ENCODE peak calls at places on chromosomes 16 and 17, in nine cellular contexts. T, C, U, J, A, Z, X, R and P are unnamed samples.

GRCh38 chr16:15482068-15482747 is 47.8 kb downstream of the BMERB1 start:
- DNase-seq in U (no peak), J (no peak), Z (no peak), A (peak), T (no peak), R (peak), C (no peak), X (peak), P (peak)

GRCh38 chr17:71635187-71635586 is 485.6 kb upstream of the SOX9 start:
- DNase-seq in J (no peak), Z (no peak), A (no peak), T (no peak), R (no peak), X (no peak), C (no peak), U (no peak), P (no peak)

GRCh38 chr16:68644715-68645493 is at the start of gene CDH3:
- DNase-seq in R (no peak), U (peak), X (no peak), A (no peak), J (no peak), Z (no peak), T (peak), C (no peak), P (no peak)

GRCh38 chr17:1484586-1485310 is 7.7 kb downstream of the MYO1C start:
- DNase-seq in T (peak), U (peak), Z (no peak), J (peak), X (peak), R (peak), C (no peak), A (peak), P (peak)

GRCh38 chr16:64952177-64952576 is 169.7 kb downstream of the CDH11 start:
- DNase-seq in J (no peak), T (no peak), Z (no peak), U (no peak), C (no peak), A (no peak), X (no peak), R (peak), P (no peak)

GRCh38 chr16:1287982-1288670 is 21.3 kb upstream of the UBE2I start:
- DNase-seq in J (no peak), R (no peak), X (no peak), U (no peak), A (peak), C (no peak), Z (no peak), T (no peak), P (no peak)

GRCh38 chr17:38444151-38444550 is 15.9 kb downstream of the ARHGAP23 start:
- DNase-seq in C (no peak), J (peak), U (peak), T (peak), R (peak), A (peak), Z (no peak), X (no peak), P (peak)

GRCh38 chr17:44921122-44921882 is 6.0 kb upstream of the GFAP start:
- DNase-seq in A (peak), U (peak), C (no peak), T (no peak), Z (no peak), X (no peak), J (no peak), R (no peak), P (peak)

GRCh38 chr17:43846221-43846712 is 709 bp upstream of the CD300LG start:
- DNase-seq in R (peak), Z (peak), A (peak), C (no peak), J (peak), T (peak), U (peak), X (peak), P (peak)

GRCh38 chr16:89364603-89365002 is 125.8 kb downstream of the ANKRD11 start:
- DNase-seq in Z (no peak), A (no peak), U (no peak), J (no peak), X (no peak), T (peak), C (no peak), R (peak), P (no peak)

GRCh38 chr17:39461113-39461910 is at the start of gene CDK12:
- DNase-seq in J (peak), R (peak), T (peak), C (peak), A (peak), X (peak), Z (peak), U (peak), P (peak)

GRCh38 chr16:15553313-15554088 is 89.5 kb downstream of the MARF1 start:
- DNase-seq in T (no peak), R (no peak), C (no peak), A (no peak), J (no peak), U (no peak), X (no peak), Z (no peak), P (no peak)

GRCh38 chr16:17572145-17572544 is 101.4 kb upstream of the XYLT1 start:
- DNase-seq in X (no peak), T (no peak), R (no peak), Z (no peak), A (no peak), J (no peak), C (no peak), U (no peak), P (no peak)

GRCh38 chr17:36546418-36547093 is 1.8 kb downstream of the GGNBP2 start:
- DNase-seq in T (no peak), X (no peak), U (no peak), R (peak), Z (no peak), A (no peak), C (no peak), J (no peak), P (no peak)

GRCh38 chr16:88697831-88698693 is 8.1 kb downstream of the RNF166 start:
- DNase-seq in Z (no peak), U (no peak), R (no peak), X (no peak), T (no peak), C (no peak), J (no peak), A (no peak), P (no peak)

GRCh38 chr16:20997147-20997546 is 96.6 kb downstream of the LYRM1 start:
- DNase-seq in T (no peak), J (no peak), U (no peak), R (no peak), X (no peak), Z (no peak), A (no peak), C (no peak), P (no peak)

GRCh38 chr16:67964477-67965131 is 3.8 kb downstream of the SLC12A4 start:
- DNase-seq in C (no peak), X (no peak), R (no peak), Z (no peak), J (no peak), A (no peak), T (no peak), U (no peak), P (no peak)

GRCh38 chr17:7394452-7395191 is at the start of gene PLSCR3:
- DNase-seq in Z (peak), U (peak), J (peak), X (peak), A (peak), R (peak), C (no peak), T (peak), P (peak)

GRCh38 chr16:24125199-24125598 is 130.9 kb upstream of the CACNG3 start:
- DNase-seq in X (no peak), A (no peak), R (no peak), U (peak), T (no peak), Z (no peak), J (no peak), C (no peak), P (no peak)

GRCh38 chr17:50195196-50195865 is 6.1 kb downstream of the COL1A1 start:
- DNase-seq in J (no peak), U (no peak), A (no peak), C (no peak), R (no peak), T (no peak), X (no peak), Z (no peak), P (no peak)

GRCh38 chr16:49281843-49282642 is 405 bp upstream of the CBLN1 start:
- DNase-seq in X (no peak), J (peak), Z (no peak), T (peak), R (peak), A (peak), U (peak), C (no peak), P (peak)

GRCh38 chr17:6365187-6365943 is 69.6 kb downstream of the AIPL1 start:
- DNase-seq in R (peak), X (no peak), Z (peak), J (no peak), C (no peak), T (no peak), A (no peak), U (no peak), P (no peak)

GRCh38 chr17:1999557-2000251 is 25.4 kb downstream of the RTN4RL1 start:
- DNase-seq in T (peak), C (no peak), U (peak), X (peak), A (peak), Z (no peak), R (peak), J (peak), P (peak)

GRCh38 chr17:52212851-52213250 is 54.3 kb upstream of the CA10 start:
- DNase-seq in Z (no peak), R (no peak), X (no peak), U (no peak), J (no peak), T (no peak), A (no peak), C (no peak), P (no peak)

GRCh38 chr16:81697321-81697885 is 81.7 kb upstream of the PLCG2 start:
- DNase-seq in J (no peak), C (no peak), R (peak), T (peak), U (peak), X (no peak), A (peak), Z (no peak), P (no peak)

GRCh38 chr16:29315916-29316517 is 90.5 kb downstream of the NPIPB11 start:
- DNase-seq in C (no peak), U (peak), J (no peak), A (no peak), X (no peak), T (no peak), R (no peak), Z (no peak), P (no peak)

GRCh38 chr17:73546770-73547345 is 97.4 kb downstream of the SDK2 start:
- DNase-seq in Z (no peak), X (no peak), A (no peak), C (peak), U (peak), R (no peak), J (peak), T (no peak), P (no peak)

GRCh38 chr17:31536451-31536850 is 145.0 kb downstream of the RAB11FIP4 start:
- DNase-seq in U (no peak), A (no peak), J (no peak), C (no peak), T (no peak), X (no peak), Z (no peak), R (no peak), P (no peak)

GRCh38 chr17:12055889-12056288 is 35.2 kb downstream of the MAP2K4 start:
- DNase-seq in J (no peak), T (no peak), A (no peak), R (no peak), C (no peak), X (no peak), Z (no peak), U (no peak), P (no peak)

GRCh38 chr17:74545456-74546230 is at the start of gene CD300C:
- DNase-seq in A (peak), U (no peak), R (no peak), X (no peak), J (peak), C (no peak), T (peak), Z (no peak), P (peak)

GRCh38 chr16:495127-495748 is 32.3 kb upstream of the CAPN15 start:
- DNase-seq in A (no peak), U (peak), Z (no peak), C (no peak), T (no peak), R (peak), J (no peak), X (no peak), P (no peak)

DNA sequence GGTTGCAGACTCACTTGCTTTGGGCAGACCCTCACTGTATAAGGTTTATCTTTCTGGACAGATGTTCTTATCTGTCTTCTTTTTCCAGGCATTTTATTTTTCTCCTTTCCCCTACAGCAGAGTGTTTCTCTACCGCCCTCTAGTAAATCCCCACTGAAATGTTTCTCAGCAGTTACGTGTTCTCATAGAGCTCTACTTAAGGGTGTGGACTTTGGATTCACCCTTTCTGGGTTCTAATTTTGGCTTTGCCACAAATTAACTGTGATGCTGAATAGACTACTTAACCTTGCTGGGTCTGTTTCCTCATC is 2.0 kb downstream of the ADAT1 start:
- DNase-seq in T (no peak), J (no peak), R (peak), U (peak), C (no peak), X (no peak), A (no peak), Z (no peak), P (no peak)
- TF ChIP-seq CTCF in T (no peak), J (peak), R (peak), U (peak), C (peak), X (peak), A (peak), Z (peak), P (no peak)

DNA sequence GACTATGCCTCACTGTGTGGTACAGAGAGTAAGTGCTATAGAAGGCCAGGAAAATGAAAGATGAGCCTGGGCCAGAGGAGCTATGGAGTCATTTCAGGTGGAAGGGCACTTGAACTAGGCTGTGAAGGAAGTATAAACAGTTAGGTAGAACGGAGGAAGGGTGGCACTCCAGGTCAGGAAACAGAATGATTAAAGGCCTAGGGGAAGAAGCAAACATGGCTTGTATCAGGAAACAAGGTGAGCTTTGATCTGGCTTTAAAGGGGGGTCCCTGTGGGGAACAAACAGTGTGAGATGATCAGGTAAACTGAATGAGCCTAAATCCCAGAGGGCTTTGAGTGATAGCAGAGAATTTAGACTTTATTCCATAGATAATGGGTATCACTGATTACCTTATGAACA is 16.9 kb downstream of the MAP3K3 start:
- DNase-seq in C (no peak), T (no peak), R (no peak), A (no peak), Z (no peak), J (no peak), U (no peak), X (no peak), P (no peak)
- H3K27ac ChIP-seq in C (no peak), T (no peak), R (no peak), A (no peak), Z (no peak), J (no peak), U (no peak), X (no peak), P (no peak)

GRCh38 chr17:16100737-16101400 is 101.2 kb downstream of the TTC19 start:
- DNase-seq in Z (no peak), X (no peak), R (peak), T (no peak), C (no peak), U (no peak), A (no peak), J (no peak), P (no peak)
- TF ChIP-seq CTCF in Z (no peak), X (no peak), R (no peak), T (no peak), C (no peak), U (no peak), A (no peak), J (no peak), P (no peak)

GRCh38 chr16:83949724-83950001 is 3.4 kb upstream of the OSGIN1 start:
- DNase-seq in R (no peak), T (no peak), A (no peak), Z (no peak), X (no peak), U (no peak), C (no peak), J (no peak), P (no peak)

GRCh38 chr16:83948914-83949723 is 3.9 kb upstream of the OSGIN1 start:
- DNase-seq in R (no peak), Z (no peak), X (no peak), U (no peak), J (no peak), C (no peak), T (no peak), A (no peak), P (no peak)

GRCh38 chr16:83946781-83947566 is 6.1 kb upstream of the OSGIN1 start:
- DNase-seq in X (no peak), Z (no peak), C (no peak), J (no peak), R (no peak), T (no peak), A (no peak), U (no peak), P (no peak)

GRCh38 chr16:83946154-83946780 is 6.8 kb upstream of the OSGIN1 start:
- DNase-seq in A (no peak), R (no peak), Z (no peak), J (no peak), T (no peak), X (no peak), C (no peak), U (no peak), P (no peak)

DNA sequence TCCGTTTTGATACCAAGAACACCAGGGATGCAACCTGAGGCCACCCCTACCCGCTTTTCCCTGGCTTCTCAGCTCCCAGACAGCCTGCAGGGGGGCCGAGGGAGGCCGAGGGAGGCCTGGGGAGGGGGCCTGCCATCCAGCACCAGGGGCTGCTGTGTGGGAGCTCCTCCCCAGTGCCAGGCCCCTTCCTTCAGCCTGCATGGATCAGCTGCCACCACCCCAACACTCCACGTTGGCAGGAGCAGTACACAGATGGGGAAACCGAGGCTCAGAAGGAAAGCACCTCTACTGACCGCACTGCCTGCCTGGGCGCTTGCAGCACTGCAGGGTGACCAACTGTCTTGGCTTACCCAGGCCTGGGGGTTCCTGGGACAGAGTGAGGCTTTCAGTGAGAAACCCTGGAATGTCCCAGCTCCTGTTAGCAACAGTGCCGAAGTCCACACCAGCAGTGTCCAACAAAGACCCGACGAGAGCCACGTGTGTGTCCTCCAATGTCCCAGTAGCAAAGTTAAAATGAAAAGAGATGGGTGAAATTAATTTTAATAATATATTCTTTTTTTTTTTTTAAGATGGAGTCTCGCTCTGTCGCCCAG is 5.3 kb upstream of the OSGIN1 start:
- DNase-seq in R (no peak), Z (no peak), C (no peak), J (no peak), A (no peak), T (no peak), U (no peak), X (no peak), P (no peak)
- H3K27ac ChIP-seq in R (no peak), Z (no peak), C (no peak), J (no peak), A (no peak), T (no peak), U (no peak), X (no peak), P (no peak)

GRCh38 chr17:28526381-28526780 is 20.2 kb downstream of the FOXN1 start:
- DNase-seq in C (no peak), U (no peak), X (no peak), Z (no peak), R (no peak), A (no peak), J (no peak), T (no peak), P (no peak)
- TF ChIP-seq CTCF in C (no peak), U (no peak), X (no peak), Z (no peak), R (no peak), A (no peak), J (no peak), T (no peak), P (no peak)

GRCh38 chr16:50373780-50374179 is 5.0 kb upstream of the BRD7 start:
- DNase-seq in T (no peak), Z (no peak), R (no peak), A (no peak), C (no peak), U (no peak), J (no peak), X (no peak), P (no peak)

GRCh38 chr16:50372611-50373344 is 4.0 kb upstream of the BRD7 start:
- DNase-seq in U (no peak), T (no peak), C (no peak), R (peak), Z (no peak), A (peak), X (peak), J (peak), P (peak)

GRCh38 chr16:50373345-50373701 is 4.5 kb upstream of the BRD7 start:
- DNase-seq in U (no peak), J (no peak), X (no peak), T (no peak), Z (no peak), R (no peak), C (no peak), A (no peak), P (no peak)

GRCh38 chr16:50371036-50371716 is 2.4 kb upstream of the BRD7 start:
- DNase-seq in X (no peak), U (no peak), R (no peak), A (no peak), J (no peak), Z (no peak), T (no peak), C (no peak), P (no peak)

DNA sequence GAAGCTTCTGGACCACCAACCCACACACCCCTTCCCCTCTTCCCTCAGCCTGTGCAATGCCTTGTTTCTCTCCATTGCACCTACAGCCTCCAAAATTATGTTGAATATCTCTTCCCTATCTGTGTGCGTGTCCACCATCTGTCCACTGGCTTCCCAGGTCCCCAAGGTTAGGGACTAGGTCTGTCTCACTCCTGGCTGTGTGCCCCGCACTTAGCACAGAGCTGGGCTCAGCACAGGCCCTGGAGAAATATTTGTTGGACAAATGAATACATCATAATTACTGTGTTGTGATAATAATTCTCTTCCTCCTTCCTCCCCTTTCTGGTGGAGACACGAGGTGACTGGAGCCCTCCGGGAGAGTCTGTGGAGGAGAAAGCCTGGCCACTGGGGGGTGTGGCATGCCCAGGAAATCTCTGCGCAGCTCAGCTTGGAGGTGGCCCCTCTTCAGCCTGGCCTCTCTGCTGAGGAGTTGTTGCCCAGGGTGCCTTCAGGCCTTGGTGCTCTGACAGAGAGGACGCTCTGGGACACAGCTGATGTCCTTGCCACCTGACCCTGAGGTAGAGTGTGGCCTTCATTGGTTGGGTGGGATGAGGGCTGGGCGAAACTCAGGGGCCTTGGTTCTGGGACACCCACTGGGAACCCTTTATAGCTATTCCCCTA is 3.3 kb upstream of the BRD7 start:
- DNase-seq in Z (no peak), C (no peak), T (no peak), U (peak), J (no peak), X (no peak), A (no peak), R (peak), P (no peak)
- H3K27ac ChIP-seq in Z (no peak), C (peak), T (no peak), U (no peak), J (peak), X (peak), A (peak), R (no peak), P (no peak)

GRCh38 chr17:48506246-48506645 is 24.6 kb downstream of the HOXB1 start:
- DNase-seq in J (no peak), X (no peak), C (no peak), R (no peak), Z (no peak), A (no peak), U (no peak), T (no peak), P (no peak)
- TF ChIP-seq CTCF in J (no peak), X (no peak), C (no peak), R (peak), Z (no peak), A (no peak), U (no peak), T (no peak), P (no peak)

GRCh38 chr17:61005358-61005757 is 327.7 kb downstream of the BCAS3 start:
- DNase-seq in J (no peak), T (no peak), Z (no peak), R (peak), U (no peak), A (no peak), X (no peak), C (no peak), P (peak)

GRCh38 chr17:61002316-61002736 is 324.7 kb downstream of the BCAS3 start:
- DNase-seq in Z (no peak), T (no peak), J (no peak), U (peak), C (no peak), X (no peak), A (no peak), R (peak), P (no peak)

GRCh38 chr17:61000911-61001310 is 323.3 kb downstream of the BCAS3 start:
- DNase-seq in J (no peak), U (peak), Z (no peak), X (no peak), A (no peak), R (peak), T (no peak), C (no peak), P (no peak)
- H3K27ac ChIP-seq in J (no peak), U (no peak), Z (no peak), X (no peak), A (peak), R (peak), T (no peak), C (no peak), P (no peak)